ENCODE peak calls at places on chromosomes 3 and 15, in four cellular contexts. S, P, K and X are unnamed samples.

GRCh38 chr15:65793813-65794104 is 1.7 kb upstream of the DENND4A start:
- DNase-seq in K (no peak), S (no peak), P (no peak), X (no peak)

GRCh38 chr3:5466752-5467151 is 279.2 kb downstream of the EDEM1 start:
- DNase-seq in P (no peak), S (no peak), K (no peak), X (no peak)

GRCh38 chr3:16618721-16619120 is 13.5 kb upstream of the DAZL start:
- DNase-seq in P (no peak), K (no peak), S (no peak), X (no peak)

GRCh38 chr3:64995857-64996564 is 308.2 kb upstream of the ADAMTS9 start:
- DNase-seq in S (no peak), K (no peak), P (peak; percentile 18), X (peak; percentile 23)

GRCh38 chr3:23664459-23664858 is 141.3 kb upstream of the UBE2E1 start:
- DNase-seq in S (no peak), P (no peak), K (no peak), X (no peak)

GRCh38 chr15:57364282-57365007 is 11.9 kb upstream of the CGNL1 start:
- DNase-seq in S (peak; percentile 56), P (peak; percentile 15), K (no peak), X (no peak)

GRCh38 chr3:43872901-43873300 is 182.2 kb downstream of the ABHD5 start:
- DNase-seq in P (no peak), K (no peak), S (no peak), X (peak; percentile 28)

GRCh38 chr15:100714749-100715342 is 112.5 kb downstream of the ASB7 start:
- DNase-seq in S (no peak), K (no peak), P (no peak), X (no peak)

GRCh38 chr3:72354486-72354885 is 493.8 kb downstream of the SHQ1 start:
- DNase-seq in P (no peak), S (no peak), K (no peak), X (no peak)

GRCh38 chr3:11956781-11957180 is 47.4 kb upstream of the SYN2 start:
- DNase-seq in S (no peak), K (no peak), P (no peak), X (no peak)

GRCh38 chr3:129085165-129085715 is 24.7 kb downstream of the GP9 start:
- DNase-seq in K (no peak), P (no peak), S (no peak), X (no peak)

GRCh38 chr3:184568918-184569829 is 7.6 kb downstream of the EPHB3 start:
- DNase-seq in P (no peak), K (no peak), S (peak; percentile 65), X (peak; percentile 9)

GRCh38 chr3:44989636-44990373 is 13.8 kb downstream of the EXOSC7 start:
- DNase-seq in P (no peak), S (no peak), K (no peak), X (no peak)

GRCh38 chr3:35974872-35975271 is 335.5 kb downstream of the ARPP21 start:
- DNase-seq in P (no peak), K (no peak), S (no peak), X (no peak)

GRCh38 chr15:35691176-35691761 is 145.3 kb upstream of the DPH6 start:
- DNase-seq in P (no peak), S (no peak), K (no peak), X (no peak)

GRCh38 chr3:164620423-164620822 is 457.9 kb downstream of the SI start:
- DNase-seq in S (no peak), P (no peak), K (no peak), X (no peak)

GRCh38 chr15:97129684-97130083 is 799.2 kb downstream of the NR2F2 start:
- DNase-seq in P (no peak), S (no peak), K (no peak), X (no peak)

GRCh38 chr15:23447107-23447500 is at the start of gene GOLGA6L2:
- DNase-seq in P (no peak), S (peak; percentile 41), K (no peak), X (peak; percentile 74)

GRCh38 chr15:70559223-70559823 is 204.0 kb downstream of the UACA start:
- DNase-seq in P (no peak), K (no peak), S (no peak), X (no peak)

GRCh38 chr3:142459929-142460328 is 12.1 kb upstream of the XRN1 start:
- DNase-seq in P (no peak), S (no peak), K (no peak), X (no peak)

DNA sequence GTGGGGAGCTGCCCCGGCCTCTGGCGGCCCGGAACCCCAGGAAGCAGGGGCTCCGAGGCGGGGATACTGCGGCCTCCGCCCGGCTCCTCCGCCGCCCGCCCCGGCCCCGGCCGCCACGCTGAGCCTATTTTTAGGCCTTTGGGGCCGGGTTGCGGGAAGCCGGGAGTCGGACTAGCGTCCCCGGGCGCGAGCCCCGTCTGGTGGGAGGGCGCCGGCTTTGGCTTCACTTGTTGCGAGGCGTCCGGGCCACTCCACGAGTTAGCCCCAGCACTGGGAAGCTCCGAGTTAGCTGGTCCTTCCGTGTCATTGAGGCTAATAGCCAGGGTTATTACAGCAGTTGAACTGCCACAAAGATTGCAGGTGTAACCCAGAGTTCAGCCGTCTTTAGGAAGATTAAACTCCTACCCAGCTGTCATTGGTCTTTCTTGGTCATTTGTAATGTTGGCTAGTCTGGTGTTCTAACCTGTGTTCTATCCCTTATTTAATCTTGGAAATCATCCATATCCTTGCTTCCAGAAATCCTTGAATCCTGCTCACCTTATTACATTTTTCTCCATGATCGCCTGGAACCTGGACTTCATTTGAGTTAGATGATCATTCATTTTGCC is 791 bp downstream of the GYG1 start:
- DNase-seq in P (peak; percentile 8), S (peak; percentile 47), K (no peak), X (peak; percentile 55)
- TF ChIP-seq CBFB in P (no peak), S (no peak), K (no peak), X (no peak)

GRCh38 chr15:62509395-62509973 is 344.4 kb upstream of the C2CD4B start:
- DNase-seq in S (no peak), P (no peak), K (no peak), X (no peak)

GRCh38 chr15:62503451-62503850 is 338.4 kb upstream of the C2CD4B start:
- DNase-seq in S (no peak), K (no peak), P (no peak), X (no peak)

GRCh38 chr15:62506217-62506805 is 341.2 kb upstream of the C2CD4B start:
- DNase-seq in P (peak; percentile 78), K (no peak), S (no peak), X (no peak)

GRCh38 chr15:62502451-62502850 is 337.4 kb upstream of the C2CD4B start:
- DNase-seq in P (no peak), S (no peak), K (no peak), X (no peak)

DNA sequence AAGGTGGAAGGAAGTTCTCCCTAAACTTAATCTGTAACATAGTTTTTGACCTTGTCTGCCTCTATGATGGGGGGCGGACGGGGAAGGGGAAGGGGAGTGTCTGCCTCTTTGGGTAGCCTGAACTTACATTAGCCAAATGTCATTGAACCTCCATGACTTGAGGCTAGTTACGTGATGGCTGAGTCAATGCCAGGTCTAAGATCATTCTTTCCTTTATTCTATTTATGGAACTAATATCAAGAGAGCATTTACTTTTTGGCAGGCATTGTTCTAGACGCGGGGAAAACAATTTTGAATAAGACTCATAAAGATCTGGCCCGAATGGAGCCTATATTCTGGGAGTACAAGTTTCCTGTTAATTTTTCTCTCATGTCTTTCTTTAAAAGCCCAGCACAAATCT is 340.7 kb upstream of the C2CD4B start:
- DNase-seq in S (no peak), K (no peak), P (no peak), X (no peak)
- TF ChIP-seq CBFB in S (no peak), K (no peak), P (no peak), X (no peak)

GRCh38 chr3:63351159-63352007 is 73.3 kb downstream of the SYNPR start:
- DNase-seq in P (peak; percentile 51), K (peak; percentile 1), S (no peak), X (peak; percentile 33)
- TF ChIP-seq CBFB in P (no peak), K (no peak), S (no peak), X (no peak)

GRCh38 chr3:57949779-57950618 is 58.2 kb upstream of the FLNB start:
- DNase-seq in S (no peak), K (no peak), P (peak; percentile 38), X (no peak)
- TF ChIP-seq CBFB in S (no peak), K (no peak), P (no peak), X (no peak)

GRCh38 chr15:58666957-58667356 is 82.5 kb downstream of the ADAM10 start:
- DNase-seq in S (no peak), P (no peak), K (no peak), X (no peak)
- TF ChIP-seq CBFB in S (no peak), P (no peak), K (no peak), X (no peak)

DNA sequence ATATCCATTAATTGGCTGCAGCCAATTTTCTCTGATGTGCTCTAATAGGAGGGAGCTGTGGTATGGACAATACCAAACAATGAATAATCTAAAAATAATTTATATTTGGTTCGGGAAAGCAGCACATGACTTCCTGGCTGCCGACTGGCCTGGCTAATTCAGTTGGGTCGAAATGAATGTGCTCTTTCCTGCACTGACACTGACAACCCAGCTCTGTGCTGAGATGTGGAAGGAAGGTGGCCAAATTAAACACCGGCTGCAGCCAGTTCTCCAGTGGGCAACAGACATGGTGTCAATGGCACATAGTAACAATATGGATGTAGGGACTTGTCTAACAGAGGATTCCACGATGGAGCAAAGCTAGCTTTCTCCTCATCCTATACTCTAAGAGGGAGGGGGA is 21.1 kb upstream of the COLQ start:
- DNase-seq in S (no peak), P (no peak), K (no peak), X (no peak)
- TF ChIP-seq CBFB in S (no peak), P (no peak), K (no peak), X (no peak)